ENCODE peak calls at places on chromosomes 5 and 9, in six cellular contexts. G is GM23338, K is vagina, Q is suprapubic skin, O is GM12878, E is prostate gland. A is an unnamed sample. For H3K4me1, the result is how much of the 10 kb centered on the place peaks cover.

GRCh38 chr5:8363133-8363532 is 494.2 kb downstream of the MTRR start:
- DNase-seq in G (no peak), K (no peak), Q (no peak), O (no peak), E (no peak), A (peak)

GRCh38 chr5:147446528-147446927 is 63.3 kb downstream of the DPYSL3 start:
- DNase-seq in G (no peak), K (no peak), Q (no peak), O (no peak), E (no peak), A (no peak)

GRCh38 chr9:84514421-84514820 is 155.1 kb upstream of the NTRK2 start:
- DNase-seq in G (no peak), K (no peak), Q (no peak), O (no peak), E (no peak), A (no peak)

GRCh38 chr9:98775831-98776441 is 20.4 kb downstream of the ANKS6 start:
- DNase-seq in G (peak), K (no peak), Q (no peak), O (no peak), E (no peak), A (no peak)

GRCh38 chr5:169831331-169831730 is 149.0 kb downstream of the INSYN2B start:
- DNase-seq in G (no peak), K (no peak), Q (no peak), O (no peak), E (peak), A (no peak)

GRCh38 chr9:97758334-97758916 is 61.3 kb upstream of the XPA start:
- DNase-seq in G (no peak), K (no peak), Q (no peak), O (no peak), E (no peak), A (no peak)

GRCh38 chr5:17326600-17327037 is 109.2 kb downstream of the BASP1 start:
- DNase-seq in G (no peak), K (no peak), Q (no peak), O (no peak), E (peak), A (no peak)

GRCh38 chr5:179731791-179732411 is 721 bp upstream of the MAML1 start:
- DNase-seq in G (no peak), K (no peak), Q (peak), O (peak), E (no peak), A (no peak)

GRCh38 chr9:77820293-77820954 is 172.3 kb upstream of the GNA14 start:
- DNase-seq in G (no peak), K (no peak), Q (no peak), O (no peak), E (no peak), A (no peak)

GRCh38 chr9:89864731-89865130 is 259.9 kb downstream of the GADD45G start:
- DNase-seq in G (no peak), K (no peak), Q (no peak), O (no peak), E (no peak), A (no peak)

GRCh38 chr5:82793808-82794419 is 283.3 kb downstream of the TMEM167A start:
- DNase-seq in G (peak), K (no peak), Q (no peak), O (no peak), E (no peak), A (no peak)

GRCh38 chr5:172427202-172427601 is 27.1 kb downstream of the SH3PXD2B start:
- DNase-seq in G (no peak), K (no peak), Q (no peak), O (no peak), E (no peak), A (no peak)

GRCh38 chr9:2815661-2816060 is 28.2 kb downstream of the PUM3 start:
- DNase-seq in G (no peak), K (no peak), Q (no peak), O (no peak), E (no peak), A (no peak)

GRCh38 chr5:159416438-159416837 is 86.2 kb upstream of the IL12B start:
- DNase-seq in G (no peak), K (no peak), Q (no peak), O (no peak), E (peak), A (no peak)

GRCh38 chr5:77251921-77252320 is 41.4 kb downstream of the PDE8B start:
- DNase-seq in G (no peak), K (no peak), Q (no peak), O (no peak), E (no peak), A (no peak)

GRCh38 chr5:171604195-171604594 is 181.4 kb upstream of the SMIM23 start:
- DNase-seq in G (no peak), K (no peak), Q (no peak), O (no peak), E (no peak), A (no peak)

GRCh38 chr5:532521-533242 is 8.4 kb upstream of the SLC9A3 start:
- DNase-seq in G (no peak), K (no peak), Q (no peak), O (no peak), E (no peak), A (no peak)

GRCh38 chr9:136048560-136049411 is 46.3 kb downstream of the NACC2 start:
- DNase-seq in G (no peak), K (no peak), Q (no peak), O (no peak), E (no peak), A (no peak)

GRCh38 chr9:128116104-128117083 is 11.1 kb downstream of the PTGES2 start:
- DNase-seq in G (no peak), K (no peak), Q (peak), O (no peak), E (no peak), A (no peak)

GRCh38 chr5:17282283-17283120 is 65.1 kb downstream of the BASP1 start:
- DNase-seq in G (no peak), K (no peak), Q (no peak), O (peak), E (no peak), A (peak)

GRCh38 chr5:112757468-112758208 is 20.0 kb downstream of the APC start:
- DNase-seq in G (peak), K (no peak), Q (no peak), O (peak), E (peak), A (no peak)

GRCh38 chr9:35277649-35278359 is 116.0 kb downstream of the UNC13B start:
- DNase-seq in G (no peak), K (no peak), Q (no peak), O (no peak), E (no peak), A (no peak)

GRCh38 chr5:141694479-141694878 is 12.4 kb upstream of the ARAP3 start:
- DNase-seq in G (no peak), K (no peak), Q (no peak), O (no peak), E (no peak), A (no peak)

GRCh38 chr5:135356522-135357318 is 42.3 kb downstream of the MACROH2A1 start:
- DNase-seq in G (no peak), K (no peak), Q (peak), O (no peak), E (peak), A (no peak)

GRCh38 chr5:143782588-143783386 is 29.2 kb upstream of the HMHB1 start:
- DNase-seq in G (peak), K (no peak), Q (no peak), O (no peak), E (no peak), A (no peak)

GRCh38 chr9:86721843-86722705 is 225.2 kb downstream of the GAS1 start:
- DNase-seq in G (no peak), K (no peak), Q (no peak), O (no peak), E (peak), A (no peak)

GRCh38 chr9:116569111-116569510 is 118.0 kb upstream of the TRIM32 start:
- DNase-seq in G (no peak), K (no peak), Q (no peak), O (no peak), E (no peak), A (no peak)

GRCh38 chr9:116566677-116567488 is 120.2 kb upstream of the TRIM32 start:
- DNase-seq in G (no peak), K (no peak), Q (no peak), O (no peak), E (no peak), A (no peak)

GRCh38 chr9:116576386-116576785 is 110.7 kb upstream of the TRIM32 start:
- DNase-seq in G (no peak), K (no peak), Q (no peak), O (no peak), E (no peak), A (no peak)

GRCh38 chr9:116574027-116574679 is 113.0 kb upstream of the TRIM32 start:
- DNase-seq in G (no peak), K (no peak), Q (no peak), O (no peak), E (no peak), A (no peak)

DNA sequence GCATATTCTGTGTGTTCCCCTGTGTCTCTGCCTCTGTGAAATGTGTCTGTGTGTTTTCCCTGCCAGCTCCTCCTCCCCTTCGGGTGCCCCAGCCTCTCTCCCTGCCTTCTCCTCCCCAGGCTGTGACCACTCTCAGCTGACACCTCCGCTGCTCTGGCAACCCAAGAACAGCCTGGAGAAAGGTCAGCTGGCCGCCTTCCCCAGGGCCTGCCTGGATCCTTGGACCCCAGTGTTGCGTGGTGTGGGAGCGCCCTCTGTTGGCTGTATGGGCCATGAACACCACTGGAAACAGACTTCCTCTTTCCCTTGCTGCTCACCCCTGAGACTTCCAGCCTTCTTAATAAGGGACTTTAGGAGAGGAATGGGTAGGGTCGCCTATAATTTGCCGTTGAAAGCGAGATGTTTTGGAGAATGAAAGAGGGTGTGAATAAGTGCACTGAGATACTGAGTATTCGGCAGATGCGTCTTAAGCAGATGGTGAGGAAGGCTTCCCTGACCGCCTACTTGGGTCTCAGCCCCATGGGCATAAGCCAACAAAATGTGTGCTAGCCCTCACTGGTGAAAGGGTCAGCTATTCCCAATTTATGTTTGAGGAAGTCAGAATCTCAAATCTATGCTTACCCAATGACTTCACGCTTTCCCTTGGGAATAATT is 114.9 kb upstream of the TRIM32 start:
- DNase-seq in G (peak), K (no peak), Q (peak), O (no peak), E (no peak), A (peak)
- TF ChIP-seq POLR2AphosphoS5 in G (no peak), K (peak), Q (peak), O (no peak), E (no peak), A (peak)

GRCh38 chr9:92746567-92747458 is 17.8 kb downstream of the BICD2 start:
- DNase-seq in G (no peak), K (no peak), Q (peak), O (no peak), E (no peak), A (no peak)

GRCh38 chr9:92749071-92749933 is 15.3 kb downstream of the BICD2 start:
- DNase-seq in G (no peak), K (no peak), Q (peak), O (no peak), E (no peak), A (no peak)

GRCh38 chr9:92745881-92746280 is 18.8 kb downstream of the BICD2 start:
- DNase-seq in G (no peak), K (no peak), Q (peak), O (no peak), E (no peak), A (no peak)

GRCh38 chr9:92748233-92748497 is 16.5 kb downstream of the BICD2 start:
- DNase-seq in G (no peak), K (no peak), Q (no peak), O (no peak), E (no peak), A (no peak)

DNA sequence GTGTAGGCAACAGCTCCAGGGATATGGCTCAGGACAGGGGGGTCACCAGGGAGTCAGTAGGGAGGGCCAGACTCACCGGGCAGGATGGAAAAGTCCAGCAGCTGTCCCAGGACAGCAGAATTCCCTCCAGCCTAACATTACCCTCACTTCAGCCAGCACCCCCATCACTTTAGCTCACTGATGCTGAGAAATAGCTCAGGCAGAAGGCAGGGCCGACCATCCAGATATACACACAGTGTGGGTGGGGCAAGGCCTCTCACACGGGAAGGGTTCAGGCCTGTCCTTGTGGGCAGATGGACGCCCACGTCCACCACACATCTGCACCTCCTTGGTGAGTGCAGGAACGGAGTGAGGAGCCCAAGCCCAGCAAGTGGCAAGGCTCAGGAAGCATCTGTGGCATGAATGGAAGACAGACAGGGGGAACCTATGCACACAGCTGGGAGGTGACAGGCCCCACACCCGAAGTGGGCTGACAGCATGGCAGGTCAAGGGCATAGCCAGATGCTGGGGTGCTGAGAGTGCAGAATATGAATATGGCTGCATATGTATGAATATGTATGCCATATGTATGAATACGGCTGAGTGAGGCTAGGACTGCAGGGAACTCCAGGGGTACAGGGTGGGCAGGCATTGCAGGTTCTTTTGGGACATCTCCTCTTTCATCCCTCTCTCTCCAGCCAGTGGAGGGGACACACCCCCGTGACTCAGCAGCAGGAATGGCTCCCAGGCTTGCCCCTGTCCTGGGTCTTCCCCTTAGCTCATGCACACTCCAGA is 17.0 kb downstream of the BICD2 start:
- DNase-seq in G (no peak), K (no peak), Q (peak), O (no peak), E (no peak), A (no peak)
- H3K4me1 ChIP-seq in G (under half), K (half or more), Q (half or more), O (under half), E (under half), A (half or more)

GRCh38 chr9:27351438-27351837 is 54.5 kb upstream of the EQTN start:
- DNase-seq in G (no peak), K (no peak), Q (no peak), O (no peak), E (no peak), A (no peak)
- TF ChIP-seq POLR2AphosphoS5 in G (no peak), K (no peak), Q (no peak), O (no peak), E (no peak), A (no peak)

GRCh38 chr9:133926165-133926856 is 65.8 kb downstream of the VAV2 start:
- DNase-seq in G (no peak), K (no peak), Q (no peak), O (no peak), E (no peak), A (no peak)

GRCh38 chr9:133928248-133928764 is 63.8 kb downstream of the VAV2 start:
- DNase-seq in G (no peak), K (no peak), Q (no peak), O (no peak), E (no peak), A (no peak)

GRCh38 chr9:133924453-133924852 is 67.7 kb downstream of the VAV2 start:
- DNase-seq in G (no peak), K (no peak), Q (no peak), O (no peak), E (no peak), A (no peak)

GRCh38 chr9:133929599-133929998 is 62.5 kb downstream of the VAV2 start:
- DNase-seq in G (no peak), K (no peak), Q (no peak), O (no peak), E (no peak), A (no peak)

DNA sequence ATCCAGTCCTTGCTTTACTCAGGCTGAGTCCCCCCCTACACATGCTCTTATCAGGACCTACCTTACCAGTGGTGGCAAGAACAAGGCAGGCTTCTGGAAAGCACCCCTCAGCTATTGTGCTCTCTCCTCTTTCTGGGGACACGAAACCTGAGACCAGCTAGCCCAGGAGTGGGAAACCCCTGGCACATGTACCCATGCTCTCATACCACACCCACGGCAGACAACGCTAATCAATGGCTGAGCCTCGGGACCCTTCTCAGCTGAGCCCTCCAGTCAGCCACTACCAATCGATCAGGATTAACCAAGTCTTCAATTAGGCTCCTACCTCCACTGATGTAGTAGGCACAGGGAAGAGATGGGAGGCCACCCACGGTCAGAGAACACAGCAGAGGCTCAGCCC is 65.1 kb downstream of the VAV2 start:
- DNase-seq in G (no peak), K (no peak), Q (no peak), O (peak), E (no peak), A (no peak)
- H3K4me1 ChIP-seq in G (under half), K (under half), Q (under half), O (under half), E (under half), A (under half)

GRCh38 chr9:114143214-114143613 is 12.1 kb upstream of the COL27A1 start:
- DNase-seq in G (no peak), K (no peak), Q (no peak), O (no peak), E (no peak), A (no peak)

GRCh38 chr9:114140850-114141249 is 14.5 kb upstream of the COL27A1 start:
- DNase-seq in G (no peak), K (no peak), Q (no peak), O (no peak), E (no peak), A (no peak)

GRCh38 chr9:114140401-114140800 is 14.9 kb upstream of the COL27A1 start:
- DNase-seq in G (no peak), K (no peak), Q (no peak), O (no peak), E (no peak), A (no peak)

GRCh38 chr9:114139061-114139460 is 16.3 kb upstream of the COL27A1 start:
- DNase-seq in G (no peak), K (no peak), Q (no peak), O (no peak), E (no peak), A (no peak)

GRCh38 chr9:114141553-114142548 is 13.5 kb upstream of the COL27A1 start:
- DNase-seq in G (no peak), K (no peak), Q (no peak), O (no peak), E (no peak), A (no peak)
- TF ChIP-seq POLR2AphosphoS5 in G (no peak), K (no peak), Q (no peak), O (no peak), E (no peak), A (no peak)

A was measured in esophagus muscularis mucosa.